ENCODE peak calls at places on chromosomes 5 and 9, in five cellular contexts. A, R, I, E and M are unnamed samples.

GRCh38 chr5:63409737-63410136 is 552.5 kb downstream of the HTR1A start:
- DNase-seq in A (no peak), R (no peak), I (no peak), E (no peak), M (no peak)

GRCh38 chr9:78369644-78370219 is 72.8 kb downstream of the PSAT1 start:
- DNase-seq in A (no peak), R (peak; percentile 46), I (peak; percentile 54), E (peak; percentile 57), M (peak; percentile 67)

GRCh38 chr5:10559883-10560282 is 4.0 kb upstream of the ANKRD33B start:
- DNase-seq in A (no peak), R (no peak), I (no peak), E (no peak), M (no peak)

GRCh38 chr5:151075698-151076331 is 5.0 kb downstream of the TNIP1 start:
- DNase-seq in A (no peak), R (no peak), I (peak; percentile 70), E (peak; percentile 52), M (no peak)

GRCh38 chr9:88872171-88872946 is 118.9 kb upstream of the S1PR3 start:
- DNase-seq in A (no peak), R (no peak), I (no peak), E (peak; percentile 15), M (no peak)

GRCh38 chr9:96513622-96514021 is 63.7 kb downstream of the HABP4 start:
- DNase-seq in A (no peak), R (no peak), I (no peak), E (peak; percentile 63), M (no peak)

GRCh38 chr9:115492869-115493268 is 374.9 kb upstream of the TNC start:
- DNase-seq in A (no peak), R (no peak), I (no peak), E (no peak), M (no peak)

GRCh38 chr5:1876708-1877433 is 5.9 kb downstream of the IRX4 start:
- DNase-seq in A (no peak), R (no peak), I (no peak), E (no peak), M (peak; percentile 13)

GRCh38 chr5:172835246-172836030 is 1.4 kb downstream of the ERGIC1 start:
- DNase-seq in A (no peak), R (peak; percentile 38), I (no peak), E (no peak), M (no peak)

GRCh38 chr5:111930905-111931461 is 174.0 kb upstream of the NREP start:
- DNase-seq in A (no peak), R (no peak), I (no peak), E (peak; percentile 55), M (no peak)

GRCh38 chr5:141908796-141909195 is 14.9 kb upstream of the DELE1 start:
- DNase-seq in A (no peak), R (no peak), I (no peak), E (no peak), M (no peak)

GRCh38 chr5:9661316-9662015 is 31.3 kb upstream of the TAS2R1 start:
- DNase-seq in A (no peak), R (no peak), I (no peak), E (peak; percentile 87), M (no peak)

GRCh38 chr5:132386644-132387286 is 17.3 kb downstream of the SLC22A5 start:
- DNase-seq in A (no peak), R (peak; percentile 79), I (peak; percentile 84), E (peak; percentile 75), M (peak; percentile 86)

DNA sequence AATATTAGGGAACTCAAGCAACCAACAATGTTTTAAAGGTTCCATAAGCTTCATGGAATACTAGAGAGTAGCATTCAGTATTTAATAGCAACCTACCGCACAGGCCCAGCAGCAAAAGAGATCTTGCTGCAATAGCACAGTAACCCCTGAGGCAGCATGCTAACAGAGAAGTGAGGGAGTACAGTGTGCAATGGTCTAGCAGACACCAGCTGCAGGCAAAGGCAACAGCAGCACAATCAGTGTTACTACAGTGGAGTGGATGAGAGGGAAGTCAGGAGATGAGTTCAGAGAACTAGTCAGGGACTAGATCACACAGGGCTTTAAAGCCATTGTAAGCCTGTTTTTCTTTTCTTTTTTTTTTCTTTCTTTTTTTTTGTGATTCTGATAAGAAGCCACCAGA is 2.8 kb downstream of the TICAM2 start:
- DNase-seq in A (no peak), R (no peak), I (no peak), E (peak; percentile 69), M (peak; percentile 44)
- H3K4me3 ChIP-seq in A (no peak overlapping the region), R (no peak overlapping the region), I (no peak overlapping the region), E (peak overlapping the region; percentile 22), M (no peak overlapping the region)

GRCh38 chr9:133367778-133368177 is 8.1 kb downstream of the SURF4 start:
- DNase-seq in A (no peak), R (no peak), I (no peak), E (no peak), M (peak; percentile 37)

GRCh38 chr9:133369419-133369818 is 6.4 kb downstream of the SURF4 start:
- DNase-seq in A (no peak), R (peak; percentile 44), I (no peak), E (no peak), M (no peak)

GRCh38 chr9:133369923-133370322 is 5.9 kb downstream of the SURF4 start:
- DNase-seq in A (no peak), R (peak; percentile 58), I (no peak), E (no peak), M (no peak)

GRCh38 chr9:133367221-133367620 is 8.6 kb downstream of the SURF4 start:
- DNase-seq in A (no peak), R (no peak), I (no peak), E (no peak), M (peak; percentile 47)

DNA sequence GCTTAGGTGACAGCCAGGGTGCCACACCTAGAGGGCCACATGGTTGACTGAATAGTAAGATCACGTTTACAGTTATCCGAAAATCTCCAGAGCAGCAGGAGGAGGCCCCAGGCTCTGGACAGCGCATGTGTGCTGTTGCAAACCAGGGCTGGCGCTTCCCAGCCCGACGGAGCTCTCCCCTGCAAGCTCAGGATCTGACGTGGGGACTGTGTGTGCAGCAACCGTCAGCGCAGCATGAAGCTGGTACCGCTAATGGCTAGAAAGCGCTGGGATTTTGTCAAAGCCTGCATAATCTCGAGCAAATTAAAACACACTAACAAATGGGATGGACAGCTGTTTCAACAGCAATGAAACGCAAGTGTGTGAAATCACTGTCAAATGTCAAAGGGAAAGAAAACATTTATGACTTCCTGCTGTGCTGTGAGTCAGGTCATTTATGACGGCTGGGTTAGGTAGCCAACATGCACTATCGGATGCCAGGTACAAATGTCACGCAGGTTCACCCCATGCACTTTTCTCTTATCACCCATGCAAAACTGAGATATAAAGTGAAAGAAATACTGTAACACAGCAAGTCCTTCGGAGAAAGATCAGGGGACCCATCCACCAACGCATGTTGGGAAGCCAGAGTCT is 7.5 kb downstream of the SURF4 start:
- DNase-seq in A (no peak), R (no peak), I (no peak), E (no peak), M (no peak)
- H3K4me3 ChIP-seq in A (no peak overlapping the region), R (no peak overlapping the region), I (no peak overlapping the region), E (no peak overlapping the region), M (no peak overlapping the region)

GRCh38 chr5:154501566-154501965 is 23.5 kb upstream of the HAND1 start:
- DNase-seq in A (no peak), R (no peak), I (no peak), E (no peak), M (no peak)

GRCh38 chr5:154506049-154506715 is 28.2 kb upstream of the HAND1 start:
- DNase-seq in A (no peak), R (no peak), I (no peak), E (no peak), M (no peak)

GRCh38 chr5:154502180-154502579 is 24.2 kb upstream of the HAND1 start:
- DNase-seq in A (no peak), R (no peak), I (no peak), E (no peak), M (no peak)

GRCh38 chr5:154505567-154505966 is 27.5 kb upstream of the HAND1 start:
- DNase-seq in A (no peak), R (no peak), I (no peak), E (no peak), M (no peak)

DNA sequence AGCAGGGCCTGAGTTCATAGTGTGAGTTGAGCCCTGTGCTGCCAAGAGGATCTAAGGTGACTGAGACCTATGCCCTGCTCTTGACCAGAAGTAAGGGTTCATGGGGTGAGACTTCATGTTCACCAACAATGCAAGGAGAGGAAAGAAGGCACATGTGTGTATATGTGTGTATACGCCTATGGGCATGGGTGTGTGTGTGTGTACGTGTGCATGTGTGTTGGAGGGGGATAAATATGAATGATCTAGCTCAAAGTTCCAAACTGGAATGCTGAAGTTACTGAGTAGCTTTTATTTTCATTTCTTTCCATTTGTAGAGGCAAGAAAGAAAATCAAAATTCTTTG is 25.6 kb upstream of the HAND1 start:
- DNase-seq in A (no peak), R (no peak), I (no peak), E (no peak), M (no peak)
- H3K4me3 ChIP-seq in A (no peak overlapping the region), R (no peak overlapping the region), I (no peak overlapping the region), E (no peak overlapping the region), M (no peak overlapping the region)

GRCh38 chr9:21789541-21790037 is 12.8 kb upstream of the MTAP start:
- DNase-seq in A (no peak), R (peak; percentile 56), I (no peak), E (peak; percentile 93), M (peak; percentile 69)
- H3K4me3 ChIP-seq in A (peak overlapping the region; percentile 48), R (peak overlapping the region; percentile 33), I (no peak overlapping the region), E (peak overlapping the region; percentile 52), M (no peak overlapping the region)